ENCODE peak calls at places on chromosomes 4 and X, in four cellular contexts. One of them, this sample, is unnamed.

GRCh38 chrX:133709486-133709885 is 275.9 kb downstream of the GPC3 start:
- DNase-seq in adrenal gland: no peak
- DNase-seq in spleen: no peak
- DNase-seq in A549: no peak
- DNase-seq in this sample: no peak

GRCh38 chrX:78437621-78438020 is 110.2 kb upstream of the CYSLTR1 start:
- DNase-seq in adrenal gland: no peak
- DNase-seq in spleen: no peak
- DNase-seq in A549: no peak
- DNase-seq in this sample: no peak

GRCh38 chr4:17398035-17398434 is 113.9 kb downstream of the QDPR start:
- DNase-seq in adrenal gland: no peak
- DNase-seq in spleen: no peak
- DNase-seq in A549: no peak
- DNase-seq in this sample: no peak

GRCh38 chr4:140893939-140894338 is 137.8 kb upstream of the TBC1D9 start:
- DNase-seq in adrenal gland: no peak
- DNase-seq in spleen: no peak
- DNase-seq in A549: no peak
- DNase-seq in this sample: no peak

GRCh38 chrX:22128961-22129360 is 96.8 kb downstream of the PHEX start:
- DNase-seq in adrenal gland: no peak
- DNase-seq in spleen: no peak
- DNase-seq in A549: no peak
- DNase-seq in this sample: no peak

GRCh38 chrX:128518508-128518907 is 466.3 kb upstream of the ACTRT1 start:
- DNase-seq in adrenal gland: no peak
- DNase-seq in spleen: no peak
- DNase-seq in A549: no peak
- DNase-seq in this sample: peak

GRCh38 chrX:129754266-129755024 is 15.7 kb downstream of the XPNPEP2 start:
- DNase-seq in adrenal gland: no peak
- DNase-seq in spleen: peak
- DNase-seq in A549: no peak
- DNase-seq in this sample: peak

GRCh38 chrX:106742831-106743230 is 16.3 kb downstream of the RNF128 start:
- DNase-seq in adrenal gland: no peak
- DNase-seq in spleen: no peak
- DNase-seq in A549: no peak
- DNase-seq in this sample: no peak

GRCh38 chr4:30721353-30722091 is 1.4 kb downstream of the PCDH7 start:
- DNase-seq in adrenal gland: no peak
- DNase-seq in spleen: no peak
- DNase-seq in A549: peak
- DNase-seq in this sample: no peak

GRCh38 chrX:136954930-136955329 is 74.4 kb upstream of the RBMX start:
- DNase-seq in adrenal gland: no peak
- DNase-seq in spleen: no peak
- DNase-seq in A549: no peak
- DNase-seq in this sample: peak

GRCh38 chr4:138243369-138243768 is 1.2 kb upstream of the SLC7A11 start:
- DNase-seq in adrenal gland: no peak
- DNase-seq in spleen: no peak
- DNase-seq in A549: no peak
- DNase-seq in this sample: no peak

GRCh38 chr4:166140951-166141350 is 267.9 kb downstream of the TLL1 start:
- DNase-seq in adrenal gland: no peak
- DNase-seq in spleen: no peak
- DNase-seq in A549: no peak
- DNase-seq in this sample: no peak

GRCh38 chrX:151396042-151396826 is 772 bp upstream of the VMA21 start:
- DNase-seq in adrenal gland: peak
- DNase-seq in spleen: no peak
- DNase-seq in A549: no peak
- DNase-seq in this sample: peak

GRCh38 chr4:179855471-179855870 is 2387.7 kb upstream of the TENM3 start:
- DNase-seq in adrenal gland: no peak
- DNase-seq in spleen: no peak
- DNase-seq in A549: no peak
- DNase-seq in this sample: no peak

GRCh38 chrX:24838624-24839023 is 144.9 kb downstream of the POLA1 start:
- DNase-seq in adrenal gland: no peak
- DNase-seq in spleen: no peak
- DNase-seq in A549: no peak
- DNase-seq in this sample: peak
- TF ChIP-seq CTCF in adrenal gland: peak
- TF ChIP-seq CTCF in spleen: peak
- TF ChIP-seq CTCF in A549: peak
- TF ChIP-seq CTCF in this sample: peak

DNA sequence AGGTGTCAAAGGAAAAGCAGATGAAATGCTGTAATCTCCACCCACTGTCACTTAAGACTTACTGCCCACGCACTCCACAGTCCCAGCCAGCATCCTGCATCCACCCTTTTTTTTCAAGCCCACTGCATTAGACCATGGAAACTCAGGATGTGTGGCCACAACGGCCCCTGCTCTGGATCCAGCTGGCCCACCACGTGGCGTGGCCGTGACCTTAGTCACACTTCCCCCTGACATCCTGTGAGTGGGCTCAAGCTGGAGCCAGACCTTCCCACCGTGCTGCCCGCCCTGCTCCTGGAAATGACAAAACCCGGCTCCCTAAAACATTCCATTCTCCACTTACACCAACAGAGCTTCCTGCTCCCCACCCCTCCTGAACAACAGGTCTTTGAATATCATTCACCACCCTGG is 588.3 kb upstream of the DIPK2B start:
- DNase-seq in adrenal gland: peak
- DNase-seq in spleen: peak
- DNase-seq in A549: no peak
- DNase-seq in this sample: peak
- TF ChIP-seq POLR2A in adrenal gland: no peak
- TF ChIP-seq POLR2A in spleen: no peak
- TF ChIP-seq POLR2A in A549: no peak
- TF ChIP-seq POLR2A in this sample: no peak

DNA sequence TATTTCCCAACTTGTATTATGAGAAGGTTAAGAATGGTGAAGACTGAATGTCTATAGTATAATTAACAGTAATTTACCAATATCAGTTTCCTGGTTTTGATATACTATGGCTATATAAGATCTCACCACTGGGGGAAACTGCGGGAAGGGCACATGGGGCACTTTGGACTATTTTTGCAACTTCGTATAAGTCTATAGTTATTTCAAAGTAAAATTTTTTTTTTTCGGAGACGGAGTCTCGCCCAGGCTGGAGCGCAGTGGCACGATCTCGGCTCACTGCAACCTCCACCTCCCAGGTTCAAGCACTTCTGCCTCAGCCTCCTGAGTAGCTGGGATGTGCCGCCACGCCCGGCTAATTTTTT is 46.1 kb downstream of the CXorf58 start:
- DNase-seq in adrenal gland: no peak
- DNase-seq in spleen: no peak
- DNase-seq in A549: no peak
- DNase-seq in this sample: peak
- TF ChIP-seq CTCF in adrenal gland: no peak
- TF ChIP-seq CTCF in spleen: no peak
- TF ChIP-seq CTCF in A549: no peak
- TF ChIP-seq CTCF in this sample: no peak

GRCh38 chr4:15720846-15721245 is 18.0 kb downstream of the BST1 start:
- DNase-seq in adrenal gland: no peak
- DNase-seq in spleen: no peak
- DNase-seq in A549: no peak
- DNase-seq in this sample: peak

GRCh38 chr4:15729910-15730533 is 27.2 kb downstream of the BST1 start:
- DNase-seq in adrenal gland: no peak
- DNase-seq in spleen: no peak
- DNase-seq in A549: peak
- DNase-seq in this sample: peak

GRCh38 chr4:15725608-15726007 is 22.7 kb downstream of the BST1 start:
- DNase-seq in adrenal gland: no peak
- DNase-seq in spleen: no peak
- DNase-seq in A549: no peak
- DNase-seq in this sample: no peak
- TF ChIP-seq POLR2A in adrenal gland: no peak
- TF ChIP-seq POLR2A in spleen: no peak
- TF ChIP-seq POLR2A in A549: no peak
- TF ChIP-seq POLR2A in this sample: no peak

DNA sequence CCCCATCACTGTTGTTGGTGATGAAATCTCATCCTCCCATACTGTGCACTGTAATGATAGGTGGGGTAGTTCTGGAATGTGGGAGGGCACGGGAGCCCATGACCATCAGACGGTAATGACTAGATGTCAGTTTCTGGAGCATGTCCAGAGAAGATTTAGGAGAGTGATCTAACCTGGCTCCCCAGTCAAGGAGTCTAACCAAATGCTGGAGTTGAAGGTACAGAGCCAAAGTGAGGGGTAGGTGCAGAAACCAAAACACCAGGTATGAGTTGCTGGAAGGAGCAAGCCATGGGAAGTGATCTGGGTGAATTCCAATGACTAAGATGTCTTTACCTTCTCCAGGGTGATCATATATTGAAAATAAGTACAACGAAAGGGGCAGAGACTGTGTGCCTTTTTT is 296.9 kb downstream of the INPP4B start:
- DNase-seq in adrenal gland: no peak
- DNase-seq in spleen: no peak
- DNase-seq in A549: no peak
- DNase-seq in this sample: no peak
- TF ChIP-seq CTCF in adrenal gland: no peak
- TF ChIP-seq CTCF in spleen: no peak
- TF ChIP-seq CTCF in A549: no peak
- TF ChIP-seq CTCF in this sample: no peak

DNA sequence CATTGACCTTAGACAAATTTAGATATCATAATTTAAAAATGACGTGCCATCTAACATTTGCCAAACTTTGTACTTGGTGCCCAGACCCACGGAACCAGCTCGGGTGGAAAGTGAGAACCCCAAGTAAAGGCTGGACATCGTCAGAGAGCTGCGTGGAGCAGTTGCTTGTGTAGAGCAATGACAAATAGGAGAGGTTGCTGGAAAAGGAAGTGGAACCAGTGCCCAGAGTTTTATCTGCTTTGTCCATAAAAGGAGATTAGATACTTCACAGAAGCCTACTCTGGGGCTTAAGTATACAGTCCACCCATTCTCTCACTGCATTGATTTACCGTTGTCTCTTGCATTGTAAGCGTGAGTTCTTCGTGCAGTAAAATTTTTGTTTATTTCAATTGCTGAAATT is 5.4 kb upstream of the TBC1D1 start:
- DNase-seq in adrenal gland: peak
- DNase-seq in spleen: no peak
- DNase-seq in A549: no peak
- DNase-seq in this sample: peak
- TF ChIP-seq POLR2A in adrenal gland: no peak
- TF ChIP-seq POLR2A in spleen: no peak
- TF ChIP-seq POLR2A in A549: no peak
- TF ChIP-seq POLR2A in this sample: no peak

GRCh38 chrX:95346854-95347253 is 1337.8 kb upstream of the DIAPH2 start:
- DNase-seq in adrenal gland: no peak
- DNase-seq in spleen: no peak
- DNase-seq in A549: no peak
- DNase-seq in this sample: peak
- TF ChIP-seq CTCF in adrenal gland: peak
- TF ChIP-seq CTCF in spleen: no peak
- TF ChIP-seq CTCF in A549: no peak
- TF ChIP-seq CTCF in this sample: no peak

DNA sequence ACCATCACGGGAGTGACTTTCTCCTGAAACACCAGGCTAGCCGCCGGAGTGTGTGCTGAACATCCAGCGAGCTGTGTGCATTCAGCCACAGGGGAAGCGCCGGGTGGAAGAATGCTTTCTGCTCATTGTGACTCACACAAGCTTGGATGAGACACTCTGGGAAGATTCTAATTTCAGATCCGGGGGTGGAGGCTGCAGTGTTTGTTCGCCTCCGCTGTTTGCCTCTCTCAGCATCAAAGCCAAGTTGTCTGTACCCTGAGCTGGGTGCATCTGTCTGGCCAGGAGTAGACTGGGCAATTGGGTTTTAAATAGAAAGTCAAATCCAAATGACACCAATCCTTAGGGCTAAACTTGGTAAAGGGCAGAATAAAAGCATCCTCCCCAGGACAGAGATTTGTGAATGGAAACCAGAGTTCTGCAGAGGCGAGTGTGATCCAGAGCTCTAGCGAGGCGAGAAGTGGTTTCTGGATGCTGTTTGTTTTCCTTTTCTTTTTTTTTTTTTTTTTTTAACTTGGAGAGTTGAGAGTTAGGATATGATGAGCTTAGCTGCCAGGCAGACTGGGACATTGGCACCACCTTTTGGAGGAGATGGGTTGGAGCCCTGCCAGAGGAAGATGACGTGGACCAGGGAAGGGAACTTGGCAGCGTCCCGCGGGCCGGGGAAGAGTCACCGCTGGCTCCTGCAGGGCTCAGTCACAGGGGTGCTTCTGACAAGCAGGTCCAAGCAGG is 196.0 kb upstream of the PSAPL1 start:
- DNase-seq in adrenal gland: peak
- DNase-seq in spleen: no peak
- DNase-seq in A549: peak
- DNase-seq in this sample: no peak
- TF ChIP-seq POLR2A in adrenal gland: no peak
- TF ChIP-seq POLR2A in spleen: no peak
- TF ChIP-seq POLR2A in A549: no peak
- TF ChIP-seq POLR2A in this sample: no peak